ENCODE peak calls at places on chromosomes 6 and 20, in six cellular contexts. L, T, D, S, G and M are unnamed samples.

GRCh38 chr6:138248011-138248410 is 29.7 kb upstream of the PBOV1 start:
- DNase-seq in T (no peak), D (no peak), S (no peak), L (no peak), G (no peak), M (no peak)

GRCh38 chr6:45946352-45946751 is 69.3 kb downstream of the CLIC5 start:
- DNase-seq in D (no peak), G (no peak), T (no peak), S (peak; percentile 27), L (peak; percentile 44), M (peak; percentile 16)

GRCh38 chr20:823326-823902 is 10.1 kb upstream of the FAM110A start:
- DNase-seq in L (no peak), S (no peak), T (no peak), G (no peak), D (no peak), M (no peak)

GRCh38 chr20:52923123-52923543 is 49.0 kb upstream of the TSHZ2 start:
- DNase-seq in G (no peak), S (no peak), T (no peak), D (peak; percentile 31), L (no peak), M (no peak)

GRCh38 chr20:63531686-63532448 is 5.3 kb downstream of the PTK6 start:
- DNase-seq in S (no peak), T (no peak), D (no peak), L (peak; percentile 32), G (no peak), M (no peak)

GRCh38 chr6:170298688-170299087 is 7.8 kb upstream of the DLL1 start:
- DNase-seq in G (no peak), T (no peak), D (no peak), S (no peak), L (no peak), M (no peak)

GRCh38 chr6:2857580-2858337 is 16.1 kb upstream of the SERPINB1 start:
- DNase-seq in G (peak; percentile 94), S (peak; percentile 92), L (peak; percentile 70), D (no peak), T (peak; percentile 90), M (no peak)

GRCh38 chr6:144344651-144345050 is 59.5 kb downstream of the UTRN start:
- DNase-seq in T (no peak), G (no peak), L (no peak), S (no peak), D (no peak), M (no peak)

GRCh38 chr6:34671801-34672656 is 24.5 kb downstream of the ILRUN start:
- DNase-seq in T (peak; percentile 84), G (no peak), S (peak; percentile 92), D (no peak), L (no peak), M (no peak)

GRCh38 chr20:63121246-63121645 is 94.7 kb downstream of the YTHDF1 start:
- DNase-seq in T (no peak), S (no peak), G (no peak), L (no peak), D (no peak), M (no peak)

GRCh38 chr6:165983112-165984072 is 184.3 kb downstream of the TBXT start:
- DNase-seq in D (no peak), S (no peak), L (no peak), T (no peak), G (no peak), M (no peak)

GRCh38 chr6:8530775-8531435 is 95.6 kb upstream of the SLC35B3 start:
- DNase-seq in D (no peak), L (peak; percentile 32), G (no peak), S (no peak), T (no peak), M (no peak)

GRCh38 chr20:62754122-62754990 is 41.9 kb upstream of the MRGBP start:
- DNase-seq in L (no peak), T (no peak), D (no peak), S (no peak), G (no peak), M (no peak)

GRCh38 chr20:54340667-54341081 is 132.8 kb downstream of the PFDN4 start:
- DNase-seq in L (no peak), S (no peak), G (no peak), T (no peak), D (no peak), M (no peak)

GRCh38 chr6:43972915-43973304 is 154.3 kb downstream of the MRPL14 start:
- DNase-seq in T (no peak), L (no peak), G (no peak), S (no peak), D (no peak), M (no peak)

GRCh38 chr6:19444481-19444880 is 392.7 kb upstream of the ID4 start:
- DNase-seq in D (no peak), T (no peak), L (no peak), S (no peak), G (no peak), M (no peak)

GRCh38 chr20:1341561-1342265 is 12.8 kb upstream of the SDCBP2 start:
- DNase-seq in S (no peak), T (no peak), G (no peak), L (no peak), D (no peak), M (no peak)

GRCh38 chr20:42026599-42026998 is 408.4 kb upstream of the CHD6 start:
- DNase-seq in G (no peak), D (no peak), S (no peak), L (no peak), T (no peak), M (no peak)

GRCh38 chr6:37024665-37025337 is 19.3 kb downstream of the FGD2 start:
- DNase-seq in S (no peak), D (no peak), G (peak; percentile 70), L (no peak), T (no peak), M (no peak)
- TF ChIP-seq JUND in S (no peak), D (no peak), G (no peak), L (no peak), T (no peak), M (no peak)

GRCh38 chr6:119355157-119355556 is 5.6 kb upstream of the MAN1A1 start:
- DNase-seq in T (no peak), D (no peak), S (no peak), L (no peak), G (no peak), M (no peak)

GRCh38 chr6:119351005-119351394 is 1.4 kb upstream of the MAN1A1 start:
- DNase-seq in G (peak; percentile 22), T (no peak), L (peak; percentile 32), D (no peak), S (peak; percentile 22), M (peak; percentile 51)

GRCh38 chr6:119360262-119360915 is 10.8 kb upstream of the MAN1A1 start:
- DNase-seq in S (no peak), G (no peak), T (no peak), D (no peak), L (no peak), M (no peak)

GRCh38 chr6:119353696-119354095 is 4.1 kb upstream of the MAN1A1 start:
- DNase-seq in T (no peak), D (no peak), S (no peak), G (no peak), L (no peak), M (no peak)

DNA sequence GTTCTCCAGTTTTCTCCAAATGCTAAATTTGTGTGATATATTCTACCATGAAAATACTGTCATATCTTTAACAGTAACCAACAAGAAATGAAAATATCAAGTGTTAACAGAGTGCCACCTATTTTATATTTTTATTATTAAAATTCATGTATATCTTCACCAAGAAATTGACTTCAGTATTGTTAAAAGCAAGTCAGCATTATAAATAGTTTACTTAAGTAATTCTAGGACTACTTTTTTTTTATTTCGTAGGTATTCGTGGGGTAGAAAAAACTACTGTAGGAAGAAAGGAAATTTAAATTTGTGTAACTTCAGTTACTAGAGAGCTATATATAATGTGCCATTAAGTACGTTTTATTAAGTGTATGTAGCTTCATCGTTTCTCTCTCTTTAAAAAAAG is 6.3 kb upstream of the MAN1A1 start:
- DNase-seq in L (no peak), S (no peak), T (no peak), D (no peak), G (no peak), M (no peak)
- TF ChIP-seq JUND in L (no peak), S (no peak), T (no peak), D (no peak), G (no peak), M (no peak)

GRCh38 chr6:113301651-113302050 is 555.5 kb upstream of the MARCKS start:
- DNase-seq in S (no peak), G (no peak), T (no peak), D (no peak), L (no peak), M (no peak)
- TF ChIP-seq JUND in S (no peak), G (no peak), T (no peak), D (no peak), L (no peak), M (no peak)

GRCh38 chr6:70380771-70381435 is 32.4 kb upstream of the FAM135A start:
- DNase-seq in G (no peak), T (no peak), D (no peak), L (no peak), S (no peak), M (no peak)
- TF ChIP-seq JUND in G (no peak), T (no peak), D (no peak), L (no peak), S (no peak), M (no peak)

GRCh38 chr6:70175770-70176169 is 127.1 kb downstream of the COL9A1 start:
- DNase-seq in G (no peak), T (no peak), S (no peak), L (no peak), D (no peak), M (no peak)
- TF ChIP-seq JUND in G (no peak), T (no peak), S (no peak), L (no peak), D (no peak), M (no peak)

DNA sequence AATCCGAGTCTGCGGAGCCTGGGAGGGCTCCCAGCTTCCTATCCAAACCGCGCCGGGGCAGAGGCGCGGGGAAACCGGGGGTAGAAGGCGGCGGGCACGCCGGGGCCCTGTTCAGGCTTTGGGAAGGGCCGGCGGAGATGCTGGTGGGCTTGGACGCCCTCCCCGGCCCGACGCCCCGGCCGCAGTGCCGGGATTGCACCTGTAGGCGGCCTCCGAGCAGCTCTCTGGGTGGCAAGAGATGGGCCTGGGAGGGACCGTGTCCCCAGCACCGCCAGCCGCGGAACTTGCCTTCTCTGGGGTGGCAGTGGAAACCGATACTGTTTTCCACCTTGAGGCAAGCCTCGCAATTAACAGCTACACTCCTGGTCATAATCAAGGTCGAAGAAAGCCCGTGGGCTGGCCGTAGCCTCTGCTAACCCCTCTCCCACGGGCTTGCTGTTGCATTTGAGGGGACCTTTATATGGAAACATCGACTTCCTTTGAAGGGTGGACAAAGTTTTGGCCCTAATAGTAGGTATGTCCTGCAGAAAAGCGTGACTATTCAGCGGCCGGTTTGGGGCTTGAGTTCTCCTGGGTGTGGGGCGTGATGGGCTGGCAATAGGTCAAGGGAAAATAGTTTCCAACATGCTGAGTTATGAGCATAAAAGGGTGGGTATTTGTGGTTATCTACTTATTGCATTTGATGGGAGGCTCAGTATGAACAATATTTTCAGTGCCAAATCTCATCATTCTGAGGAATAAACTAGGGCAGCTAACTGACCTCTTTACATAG is 1.1 kb upstream of the JAG1 start:
- DNase-seq in G (peak; percentile 48), T (no peak), L (peak; percentile 85), S (peak; percentile 55), D (no peak), M (peak; percentile 85)
- TF ChIP-seq JUND in G (no peak), T (no peak), L (no peak), S (no peak), D (no peak), M (no peak)